ENCODE peak calls at places on chromosomes 13 and 19, in seven cellular contexts. U, W, A, L, Z, N and S are unnamed samples.

GRCh38 chr19:4710281-4710600 is 13.4 kb downstream of the DPP9 start:
- DNase-seq in U (no peak), W (no peak), A (no peak), L (no peak), Z (no peak), N (no peak), S (no peak)

GRCh38 chr19:31676271-31677004 is 327.2 kb upstream of the TSHZ3 start:
- DNase-seq in U (no peak), W (no peak), A (no peak), L (no peak), Z (no peak), N (no peak), S (no peak)

GRCh38 chr13:35378939-35379338 is 97.5 kb downstream of the MAB21L1 start:
- DNase-seq in U (no peak), W (no peak), A (no peak), L (no peak), Z (no peak), N (no peak), S (no peak)

GRCh38 chr13:108987488-108987887 is 358.1 kb downstream of the MYO16 start:
- DNase-seq in U (no peak), W (no peak), A (no peak), L (no peak), Z (no peak), N (no peak), S (no peak)

GRCh38 chr13:24279706-24280105 is 29.7 kb upstream of the C1QTNF9 start:
- DNase-seq in U (no peak), W (no peak), A (no peak), L (no peak), Z (no peak), N (no peak), S (no peak)

GRCh38 chr19:18297308-18297707 is 15.9 kb upstream of the JUND start:
- DNase-seq in U (no peak), W (no peak), A (no peak), L (no peak), Z (no peak), N (no peak), S (no peak)

GRCh38 chr13:100892981-100893380 is 218.4 kb upstream of the TMTC4 start:
- DNase-seq in U (no peak), W (no peak), A (no peak), L (no peak), Z (no peak), N (no peak), S (no peak)

GRCh38 chr13:75550159-75550567 is 572 bp downstream of the UCHL3 start:
- DNase-seq in U (peak), W (peak), A (no peak), L (no peak), Z (no peak), N (no peak), S (no peak)

GRCh38 chr13:30874561-30874960 is 31.5 kb upstream of the MEDAG start:
- DNase-seq in U (no peak), W (no peak), A (no peak), L (no peak), Z (no peak), N (no peak), S (no peak)

GRCh38 chr19:28051047-28051446 is 1161.9 kb downstream of the UQCRFS1 start:
- DNase-seq in U (no peak), W (no peak), A (no peak), L (no peak), Z (no peak), N (no peak), S (no peak)

GRCh38 chr19:36409841-36410240 is 8.6 kb downstream of the ZFP82 start:
- DNase-seq in U (no peak), W (no peak), A (no peak), L (no peak), Z (no peak), N (no peak), S (no peak)

GRCh38 chr19:17279436-17279835 is 2.3 kb upstream of the ANKLE1 start:
- DNase-seq in U (no peak), W (no peak), A (no peak), L (no peak), Z (no peak), N (no peak), S (no peak)

GRCh38 chr19:58386166-58386575 is 898 bp upstream of the RPS5 start:
- DNase-seq in U (no peak), W (peak), A (no peak), L (no peak), Z (no peak), N (no peak), S (no peak)

GRCh38 chr13:68759617-68760016 is 1348.0 kb upstream of the ATXN8OS start:
- DNase-seq in U (no peak), W (no peak), A (no peak), L (no peak), Z (no peak), N (no peak), S (no peak)

GRCh38 chr13:51913421-51914136 is 51.8 kb downstream of the CCDC70 start:
- DNase-seq in U (no peak), W (peak), A (no peak), L (peak), Z (no peak), N (no peak), S (no peak)

GRCh38 chr19:54331626-54332025 is 7.3 kb downstream of the LILRA4 start:
- DNase-seq in U (no peak), W (no peak), A (peak), L (no peak), Z (no peak), N (no peak), S (no peak)

DNA sequence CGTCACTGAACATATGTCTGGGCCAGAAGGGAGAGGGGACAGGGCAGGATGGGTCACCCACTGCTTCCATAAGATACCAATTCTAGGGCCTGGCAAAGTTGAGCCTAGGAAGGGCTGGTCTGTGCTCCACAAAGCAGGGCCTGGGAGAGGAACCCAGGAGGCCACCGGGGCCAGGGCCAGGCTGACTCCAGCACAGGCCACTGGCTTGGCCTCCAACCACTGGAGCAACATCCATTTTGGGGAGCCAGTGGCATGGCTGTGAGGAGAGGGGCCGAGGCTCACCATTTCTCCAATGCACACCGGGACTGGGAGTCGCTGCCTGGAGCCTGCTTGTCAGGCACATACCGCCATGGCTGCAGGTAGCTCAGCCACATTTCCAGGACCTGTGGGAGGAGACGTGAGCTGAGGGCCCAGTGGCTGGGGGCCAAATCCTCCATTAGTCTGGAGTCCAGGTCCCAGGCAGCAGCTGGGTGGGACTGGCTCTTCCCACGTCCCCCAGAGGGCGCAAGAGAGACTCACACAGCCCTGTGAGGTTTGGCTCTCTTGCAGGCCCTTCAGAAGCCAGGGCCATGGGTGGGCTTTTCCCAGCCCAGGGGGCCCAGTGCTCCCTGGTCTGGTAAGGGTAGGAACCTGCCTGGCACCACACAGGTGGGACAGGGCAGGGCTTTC is 27.7 kb downstream of the TUBA3C start:
- DNase-seq in U (peak), W (no peak), A (no peak), L (no peak), Z (no peak), N (no peak), S (no peak)
- TF ChIP-seq CTCF in U (peak), W (peak), A (no peak), L (no peak), Z (no peak), N (peak), S (peak)

DNA sequence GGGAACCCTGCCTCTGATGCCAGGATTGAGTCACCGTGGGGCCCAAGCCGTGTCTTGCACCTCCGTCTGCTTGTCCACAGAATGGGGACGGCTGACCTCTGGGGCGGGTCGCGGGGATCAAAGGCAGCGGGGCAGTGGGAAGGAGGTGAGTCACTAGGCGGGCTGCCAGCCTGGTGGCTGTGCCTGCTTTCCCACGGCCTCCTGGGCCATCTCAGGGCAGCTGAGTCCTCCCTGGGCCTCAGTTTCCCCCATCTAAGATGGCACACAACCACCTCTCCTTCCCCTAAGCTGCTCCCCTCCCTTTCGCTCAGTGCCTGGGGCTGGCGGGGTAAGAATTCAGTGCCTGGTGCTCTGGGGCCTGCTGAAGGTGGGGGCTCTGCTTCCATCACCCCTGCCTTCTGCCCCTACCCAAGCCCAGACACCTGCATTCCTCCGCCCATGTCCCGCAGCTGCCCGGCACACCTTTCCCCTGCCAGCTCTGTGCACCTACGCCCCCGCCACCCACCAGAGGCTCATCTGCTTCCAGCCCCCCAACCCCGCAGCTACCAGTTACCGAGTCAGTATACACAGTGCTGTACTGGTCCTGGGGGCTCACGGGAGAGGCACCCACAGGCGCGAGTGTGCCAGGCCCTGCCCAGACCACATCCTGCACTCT is 3.5 kb downstream of the MKNK2 start:
- DNase-seq in U (peak), W (no peak), A (peak), L (peak), Z (peak), N (no peak), S (peak)
- H3K4me3 ChIP-seq in U (peak), W (no peak), A (no peak), L (peak), Z (peak), N (peak), S (peak)

GRCh38 chr19:45395524-45396388 is 9.1 kb downstream of the PPP1R13L start:
- DNase-seq in U (no peak), W (no peak), A (no peak), L (no peak), Z (no peak), N (no peak), S (no peak)
- TF ChIP-seq CTCF in U (no peak), W (no peak), A (no peak), L (no peak), Z (no peak), N (no peak), S (no peak)

GRCh38 chr13:50309200-50309848 is 294.1 kb downstream of the KCNRG start:
- DNase-seq in U (no peak), W (no peak), A (no peak), L (no peak), Z (no peak), N (no peak), S (no peak)

GRCh38 chr13:50306096-50306495 is 290.9 kb downstream of the KCNRG start:
- DNase-seq in U (no peak), W (no peak), A (no peak), L (no peak), Z (no peak), N (no peak), S (no peak)

GRCh38 chr13:50310734-50311133 is 295.5 kb downstream of the KCNRG start:
- DNase-seq in U (no peak), W (no peak), A (no peak), L (no peak), Z (no peak), N (no peak), S (no peak)

GRCh38 chr13:50303963-50304721 is 288.9 kb downstream of the KCNRG start:
- DNase-seq in U (no peak), W (no peak), A (no peak), L (no peak), Z (no peak), N (no peak), S (no peak)

DNA sequence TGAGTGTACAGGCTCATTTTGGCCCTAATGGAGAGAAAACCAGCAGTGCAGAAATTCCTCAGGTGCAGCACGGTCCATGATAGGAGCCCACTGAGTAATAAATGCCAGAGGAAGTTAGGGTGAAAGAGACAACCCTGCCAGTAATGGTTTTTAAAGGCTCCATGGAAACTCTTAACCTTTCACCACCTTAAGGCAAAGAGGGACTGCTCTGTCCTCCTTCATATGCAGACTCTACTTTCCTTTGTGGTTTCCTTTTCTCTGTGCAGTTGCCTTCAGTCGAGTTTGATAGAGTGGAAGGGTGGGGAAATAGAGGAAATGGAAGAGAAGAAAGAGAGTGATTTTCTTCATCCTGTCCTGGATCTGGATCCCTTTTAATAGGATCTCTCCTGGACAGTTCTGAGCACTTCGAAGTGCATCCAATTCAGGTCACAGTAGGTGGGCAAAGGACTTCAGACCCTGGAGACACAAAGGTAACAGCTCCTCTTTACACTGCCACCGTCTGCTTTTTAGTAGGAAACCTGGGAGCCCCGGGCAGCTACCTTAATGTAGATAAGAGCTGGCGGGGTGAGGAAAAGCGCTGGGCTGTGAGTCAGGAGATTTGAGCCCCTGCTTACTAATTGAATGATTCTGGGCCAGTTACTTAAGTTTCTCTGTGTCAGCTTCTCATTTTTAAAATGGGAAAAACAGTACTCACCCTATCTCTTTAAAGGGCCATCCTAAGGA is 294.8 kb downstream of the KCNRG start:
- DNase-seq in U (no peak), W (no peak), A (no peak), L (no peak), Z (no peak), N (no peak), S (no peak)
- H3K4me3 ChIP-seq in U (no peak), W (no peak), A (no peak), L (no peak), Z (no peak), N (no peak), S (no peak)

GRCh38 chr13:49238621-49239020 is 9.1 kb upstream of the CDADC1 start:
- DNase-seq in U (no peak), W (no peak), A (no peak), L (no peak), Z (no peak), N (no peak), S (no peak)
- TF ChIP-seq CTCF in U (no peak), W (no peak), A (no peak), L (no peak), Z (no peak), N (no peak), S (no peak)

GRCh38 chr19:46718157-46718933 is 1.4 kb upstream of the PRKD2 start:
- DNase-seq in U (peak), W (no peak), A (no peak), L (no peak), Z (no peak), N (peak), S (peak)
- H3K4me3 ChIP-seq in U (peak), W (no peak), A (no peak), L (peak), Z (no peak), N (peak), S (peak)

GRCh38 chr13:42039946-42040729 is 8.3 kb upstream of the DGKH start:
- DNase-seq in U (peak), W (peak), A (peak), L (peak), Z (peak), N (no peak), S (peak)
- TF ChIP-seq CTCF in U (no peak), W (no peak), A (no peak), L (no peak), Z (no peak), N (no peak), S (no peak)

GRCh38 chr19:23801798-23802197 is 43.1 kb upstream of the ZNF681 start:
- DNase-seq in U (no peak), W (no peak), A (no peak), L (no peak), Z (no peak), N (no peak), S (no peak)
- H3K4me3 ChIP-seq in U (no peak), W (no peak), A (no peak), L (no peak), Z (no peak), N (no peak), S (no peak)

GRCh38 chr13:98348476-98348875 is 171.4 kb upstream of the RNF113B start:
- DNase-seq in U (no peak), W (no peak), A (no peak), L (no peak), Z (no peak), N (no peak), S (no peak)

GRCh38 chr13:98344392-98344791 is 167.3 kb upstream of the RNF113B start:
- DNase-seq in U (no peak), W (no peak), A (no peak), L (no peak), Z (no peak), N (no peak), S (no peak)

GRCh38 chr13:98343461-98343860 is 166.4 kb upstream of the RNF113B start:
- DNase-seq in U (no peak), W (no peak), A (no peak), L (no peak), Z (no peak), N (no peak), S (no peak)

GRCh38 chr13:98346904-98347636 is 170.0 kb upstream of the RNF113B start:
- DNase-seq in U (no peak), W (no peak), A (no peak), L (no peak), Z (no peak), N (no peak), S (no peak)

GRCh38 chr13:98345103-98345899 is 168.2 kb upstream of the RNF113B start:
- DNase-seq in U (no peak), W (no peak), A (no peak), L (no peak), Z (no peak), N (no peak), S (no peak)
- TF ChIP-seq CTCF in U (no peak), W (peak), A (no peak), L (no peak), Z (no peak), N (no peak), S (no peak)